ENCODE peak calls at places on chromosomes 11 and 22, in eight cellular contexts. H is C1 segment of cervical spinal cord, L is AG09319, G is heart left ventricle, X is nucleus accumbens, S is mesendoderm, Y is RWPE1, B is endothelial cell. P is an unnamed sample.

GRCh38 chr22:36814796-36815195 is 2.0 kb downstream of the PVALB start:
- DNase-seq in H (no peak), L (no peak), X (no peak), Y (no peak), S (no peak), B (no peak), G (no peak), P (no peak)

GRCh38 chr11:2933376-2934056 is 4.3 kb upstream of the PHLDA2 start:
- DNase-seq in X (no peak), H (no peak), B (no peak), S (peak), L (peak), Y (peak), G (peak), P (peak)

GRCh38 chr11:134261626-134262488 is 8.5 kb downstream of the ACAD8 start:
- DNase-seq in S (peak), G (no peak), X (no peak), Y (peak), B (peak), L (no peak), H (no peak), P (peak)

GRCh38 chr11:65854871-65855837 is 2.8 kb downstream of the CFL1 start:
- DNase-seq in X (no peak), H (no peak), S (no peak), Y (no peak), B (no peak), L (no peak), G (peak), P (no peak)

GRCh38 chr11:6248248-6248647 is 9.4 kb downstream of the CNGA4 start:
- DNase-seq in G (no peak), B (no peak), H (no peak), X (no peak), L (peak), Y (no peak), S (no peak), P (peak)

GRCh38 chr11:69007978-69008381 is 5.1 kb downstream of the MRGPRF start:
- DNase-seq in H (no peak), X (no peak), Y (no peak), S (no peak), B (no peak), L (no peak), G (no peak), P (peak)

GRCh38 chr11:68314886-68315580 is 2.6 kb downstream of the LRP5 start:
- DNase-seq in G (peak), Y (peak), L (no peak), H (no peak), X (no peak), S (peak), B (no peak), P (no peak)

GRCh38 chr11:34566736-34567135 is 53.1 kb upstream of the ELF5 start:
- DNase-seq in X (no peak), L (no peak), G (no peak), Y (no peak), H (no peak), B (no peak), S (no peak), P (no peak)

GRCh38 chr11:62552931-62553838 is 6.6 kb upstream of the AHNAK start:
- DNase-seq in B (peak), L (peak), H (no peak), Y (peak), S (peak), X (no peak), G (peak), P (peak)

GRCh38 chr11:75534291-75535038 is 8.7 kb upstream of the GDPD5 start:
- DNase-seq in B (no peak), S (no peak), Y (no peak), L (no peak), H (no peak), X (no peak), G (no peak), P (no peak)

GRCh38 chr11:8288166-8288772 is 24.6 kb upstream of the LMO1 start:
- DNase-seq in Y (no peak), B (no peak), X (no peak), L (no peak), S (no peak), G (no peak), H (no peak), P (peak)

GRCh38 chr11:3166268-3167142 is 1.4 kb upstream of the OSBPL5 start:
- DNase-seq in X (no peak), B (no peak), L (no peak), Y (no peak), G (peak), S (no peak), H (no peak), P (peak)

GRCh38 chr22:43921361-43921760 is 2.2 kb upstream of the PNPLA3 start:
- DNase-seq in L (no peak), H (no peak), X (peak), B (no peak), S (no peak), Y (no peak), G (no peak), P (no peak)

GRCh38 chr11:134607963-134608750 is 196.1 kb upstream of the B3GAT1 start:
- DNase-seq in B (no peak), X (no peak), Y (no peak), G (no peak), L (no peak), S (no peak), H (no peak), P (peak)

GRCh38 chr11:120061036-120061760 is 76.7 kb downstream of the TRIM29 start:
- DNase-seq in Y (peak), B (no peak), X (no peak), H (no peak), G (no peak), L (no peak), S (no peak), P (peak)

GRCh38 chr22:45335021-45335818 is 25.5 kb downstream of the FAM118A start:
- DNase-seq in H (no peak), Y (no peak), B (peak), G (peak), X (no peak), S (peak), L (no peak), P (peak)

GRCh38 chr22:49827307-49827852 is 293 bp downstream of the BRD1 start:
- DNase-seq in X (no peak), G (no peak), B (no peak), S (no peak), Y (no peak), H (no peak), L (no peak), P (no peak)

GRCh38 chr11:82889133-82890001 is 10.9 kb downstream of the PRCP start:
- DNase-seq in B (peak), H (no peak), Y (no peak), G (no peak), S (peak), X (no peak), L (no peak), P (no peak)

GRCh38 chr11:95678988-95679387 is 110.6 kb downstream of the FAM76B start:
- DNase-seq in G (no peak), B (no peak), S (no peak), X (no peak), H (no peak), L (no peak), Y (no peak), P (no peak)

GRCh38 chr11:35366798-35367197 is 52.6 kb downstream of the SLC1A2 start:
- DNase-seq in G (no peak), S (no peak), X (no peak), Y (no peak), B (no peak), H (no peak), L (no peak), P (no peak)

GRCh38 chr22:25202290-25202921 is 2.7 kb downstream of the CRYBB3 start:
- DNase-seq in H (no peak), Y (peak), X (peak), S (peak), B (peak), L (peak), G (no peak), P (peak)

GRCh38 chr22:36965716-36966115 is 52.3 kb downstream of the CSF2RB start:
- DNase-seq in S (no peak), Y (no peak), B (no peak), X (no peak), G (no peak), H (no peak), L (no peak), P (no peak)

GRCh38 chr11:64268687-64269379 is 15.6 kb downstream of the BAD start:
- DNase-seq in B (no peak), L (no peak), S (peak), X (no peak), Y (no peak), G (peak), H (no peak), P (peak)

GRCh38 chr22:31586137-31586920 is 75.7 kb downstream of the PISD start:
- DNase-seq in B (no peak), S (no peak), X (no peak), G (no peak), Y (no peak), H (no peak), L (no peak), P (no peak)

GRCh38 chr22:21628386-21629261 is 1.2 kb downstream of the YDJC start:
- DNase-seq in X (no peak), L (no peak), S (no peak), G (no peak), B (no peak), H (no peak), Y (no peak), P (no peak)

P was measured in ELF-1.